ENCODE peak calls at places on chromosomes 16 and 17, in eight cellular contexts. N, A, Y, K, F, G, P and Q are unnamed samples. For H3K4me1, the result is how much of the 10 kb centered on the place peaks cover.

GRCh38 chr17:78781339-78782304 is at the start of gene CYTH1:
- DNase-seq in N (no peak), A (peak), Y (peak), K (peak), F (no peak), G (peak), P (no peak), Q (peak)

GRCh38 chr17:42253173-42253545 is 23.0 kb downstream of the STAT5B start:
- DNase-seq in N (no peak), A (no peak), Y (no peak), K (no peak), F (no peak), G (no peak), P (no peak), Q (no peak)

GRCh38 chr16:83853834-83854233 is 45.1 kb upstream of the MLYCD start:
- DNase-seq in N (no peak), A (no peak), Y (no peak), K (no peak), F (no peak), G (no peak), P (no peak), Q (no peak)

GRCh38 chr17:54153423-54153822 is 330.7 kb downstream of the KIF2B start:
- DNase-seq in N (no peak), A (no peak), Y (no peak), K (no peak), F (no peak), G (no peak), P (no peak), Q (no peak)

GRCh38 chr16:81528258-81528657 is 83.7 kb downstream of the CMIP start:
- DNase-seq in N (no peak), A (no peak), Y (no peak), K (no peak), F (no peak), G (no peak), P (no peak), Q (peak)

GRCh38 chr16:89920723-89921122 is 2.1 kb downstream of the MC1R start:
- DNase-seq in N (no peak), A (no peak), Y (no peak), K (no peak), F (no peak), G (no peak), P (peak), Q (no peak)

GRCh38 chr17:2906907-2907306 is 110.7 kb downstream of the RAP1GAP2 start:
- DNase-seq in N (no peak), A (peak), Y (no peak), K (no peak), F (no peak), G (no peak), P (no peak), Q (no peak)

GRCh38 chr17:82690786-82691489 is 7.6 kb downstream of the RAB40B start:
- DNase-seq in N (no peak), A (no peak), Y (no peak), K (no peak), F (no peak), G (no peak), P (no peak), Q (no peak)

GRCh38 chr16:82580293-82580900 is 46.4 kb upstream of the CDH13 start:
- DNase-seq in N (no peak), A (peak), Y (peak), K (no peak), F (peak), G (no peak), P (no peak), Q (no peak)

GRCh38 chr17:4565209-4566141 is 5.1 kb upstream of the GGT6 start:
- DNase-seq in N (no peak), A (peak), Y (peak), K (peak), F (peak), G (peak), P (peak), Q (peak)

GRCh38 chr17:41492351-41492750 is 2.6 kb upstream of the KRT36 start:
- DNase-seq in N (no peak), A (no peak), Y (no peak), K (no peak), F (no peak), G (no peak), P (peak), Q (no peak)

GRCh38 chr16:27321013-27321960 is 7.5 kb downstream of the IL4R start:
- DNase-seq in N (no peak), A (no peak), Y (no peak), K (peak), F (no peak), G (no peak), P (peak), Q (no peak)

GRCh38 chr16:67716097-67716496 is 3.0 kb downstream of the GFOD2 start:
- DNase-seq in N (no peak), A (no peak), Y (no peak), K (no peak), F (no peak), G (no peak), P (no peak), Q (no peak)

GRCh38 chr16:85195884-85196816 is 83.9 kb upstream of the CIBAR2 start:
- DNase-seq in N (no peak), A (no peak), Y (no peak), K (no peak), F (no peak), G (peak), P (no peak), Q (no peak)

GRCh38 chr17:72839086-72839728 is 253.3 kb downstream of the SLC39A11 start:
- DNase-seq in N (no peak), A (no peak), Y (no peak), K (no peak), F (no peak), G (no peak), P (no peak), Q (no peak)

GRCh38 chr17:43171761-43172487 is 910 bp downstream of the NBR1 start:
- DNase-seq in N (no peak), A (peak), Y (peak), K (no peak), F (peak), G (peak), P (peak), Q (no peak)

GRCh38 chr17:63881935-63882601 is at the start of gene GH2:
- DNase-seq in N (no peak), A (peak), Y (no peak), K (no peak), F (peak), G (peak), P (peak), Q (no peak)

GRCh38 chr16:90081606-90081970 is 4.5 kb upstream of the PRDM7 start:
- DNase-seq in N (no peak), A (no peak), Y (no peak), K (no peak), F (no peak), G (no peak), P (no peak), Q (no peak)

GRCh38 chr16:49652441-49653175 is 203.3 kb downstream of the ZNF423 start:
- DNase-seq in N (no peak), A (no peak), Y (peak), K (no peak), F (no peak), G (no peak), P (no peak), Q (no peak)

GRCh38 chr17:13575922-13576419 is 25.8 kb downstream of the HS3ST3A1 start:
- DNase-seq in N (no peak), A (no peak), Y (no peak), K (no peak), F (no peak), G (no peak), P (peak), Q (no peak)

GRCh38 chr16:58261263-58261662 is 33.6 kb downstream of the PRSS54 start:
- DNase-seq in N (no peak), A (no peak), Y (no peak), K (no peak), F (no peak), G (no peak), P (no peak), Q (no peak)

GRCh38 chr17:47829870-47830269 is 1.5 kb downstream of the MRPL10 start:
- DNase-seq in N (no peak), A (no peak), Y (no peak), K (no peak), F (no peak), G (no peak), P (no peak), Q (no peak)

GRCh38 chr16:67406628-67407027 is 9.6 kb downstream of the ZDHHC1 start:
- DNase-seq in N (no peak), A (no peak), Y (no peak), K (no peak), F (no peak), G (no peak), P (peak), Q (no peak)

DNA sequence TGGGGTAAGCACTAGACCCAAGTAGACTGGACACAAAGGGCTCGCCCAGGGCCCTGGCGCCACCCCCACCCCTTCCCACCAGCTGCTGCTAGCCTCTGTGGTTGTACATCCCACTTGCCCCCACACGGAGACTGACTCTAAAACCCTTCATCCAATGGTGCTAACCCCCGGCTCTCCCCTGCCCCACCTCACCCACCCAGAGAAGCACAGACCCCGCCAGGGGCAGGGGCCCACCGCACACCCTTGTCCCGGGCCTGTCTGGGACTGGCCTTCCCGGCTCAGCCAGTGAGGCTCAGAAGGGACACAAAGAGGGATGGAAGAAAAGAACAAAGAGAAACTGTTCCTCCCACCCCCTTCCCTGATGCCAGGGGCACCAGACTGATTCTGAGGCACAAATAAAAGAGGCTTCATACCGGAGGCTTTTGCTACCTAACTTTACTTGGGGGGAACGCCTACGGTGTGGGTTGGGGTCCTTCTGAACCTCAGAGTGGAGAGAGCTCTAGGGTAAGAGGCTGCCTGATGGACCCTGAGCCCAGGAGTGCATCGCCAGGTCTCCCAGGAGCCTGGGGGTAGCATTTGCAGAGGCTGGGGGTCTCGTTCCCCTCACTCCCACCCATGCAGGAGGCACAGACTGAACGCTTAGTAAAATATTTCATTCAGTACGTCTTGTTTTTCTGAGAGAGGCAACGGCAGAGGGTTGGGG is 8.2 kb downstream of the CORO6 start:
- DNase-seq in N (no peak), A (no peak), Y (no peak), K (no peak), F (no peak), G (no peak), P (no peak), Q (no peak)
- H3K4me1 ChIP-seq in N (under half), A (under half), Y (half or more), K (under half), F (under half), G (under half), P (under half), Q (under half)

GRCh38 chr16:46897471-46897870 is 13.3 kb downstream of the GPT2 start:
- DNase-seq in N (no peak), A (no peak), Y (peak), K (no peak), F (no peak), G (no peak), P (no peak), Q (no peak)
- H3K4me3 ChIP-seq in N (no peak), A (no peak), Y (no peak), K (no peak), F (no peak), G (no peak), P (no peak), Q (no peak)

GRCh38 chr17:17055286-17056166 is 13.3 kb downstream of the MPRIP start:
- DNase-seq in N (no peak), A (no peak), Y (no peak), K (no peak), F (no peak), G (no peak), P (no peak), Q (peak)
- H3K4me1 ChIP-seq in N (under half), A (under half), Y (half or more), K (half or more), F (under half), G (under half), P (under half), Q (half or more)

GRCh38 chr17:81025756-81026155 is 9.2 kb upstream of the BAIAP2 start:
- DNase-seq in N (no peak), A (no peak), Y (peak), K (peak), F (no peak), G (no peak), P (no peak), Q (peak)

GRCh38 chr17:81027591-81028505 is 7.1 kb upstream of the BAIAP2 start:
- DNase-seq in N (no peak), A (no peak), Y (peak), K (peak), F (no peak), G (no peak), P (no peak), Q (peak)

GRCh38 chr17:81025065-81025751 is 9.7 kb upstream of the BAIAP2 start:
- DNase-seq in N (no peak), A (no peak), Y (peak), K (peak), F (no peak), G (no peak), P (no peak), Q (peak)

GRCh38 chr17:81027038-81027437 is 7.9 kb upstream of the BAIAP2 start:
- DNase-seq in N (no peak), A (no peak), Y (peak), K (peak), F (no peak), G (no peak), P (no peak), Q (peak)

GRCh38 chr17:81026266-81027036 is 8.5 kb upstream of the BAIAP2 start:
- DNase-seq in N (no peak), A (no peak), Y (peak), K (peak), F (no peak), G (no peak), P (no peak), Q (peak)
- H3K4me3 ChIP-seq in N (no peak), A (no peak), Y (no peak), K (no peak), F (no peak), G (no peak), P (no peak), Q (no peak)

GRCh38 chr17:44543213-44543904 is 13.9 kb upstream of the FZD2 start:
- DNase-seq in N (no peak), A (no peak), Y (no peak), K (no peak), F (no peak), G (no peak), P (peak), Q (no peak)
- H3K4me1 ChIP-seq in N (under half), A (under half), Y (under half), K (under half), F (under half), G (under half), P (half or more), Q (under half)

GRCh38 chr17:17792551-17793377 is 44.0 kb downstream of the SREBF1 start:
- DNase-seq in N (no peak), A (no peak), Y (peak), K (peak), F (no peak), G (no peak), P (peak), Q (no peak)
- H3K4me3 ChIP-seq in N (no peak), A (no peak), Y (no peak), K (no peak), F (no peak), G (no peak), P (no peak), Q (no peak)

DNA sequence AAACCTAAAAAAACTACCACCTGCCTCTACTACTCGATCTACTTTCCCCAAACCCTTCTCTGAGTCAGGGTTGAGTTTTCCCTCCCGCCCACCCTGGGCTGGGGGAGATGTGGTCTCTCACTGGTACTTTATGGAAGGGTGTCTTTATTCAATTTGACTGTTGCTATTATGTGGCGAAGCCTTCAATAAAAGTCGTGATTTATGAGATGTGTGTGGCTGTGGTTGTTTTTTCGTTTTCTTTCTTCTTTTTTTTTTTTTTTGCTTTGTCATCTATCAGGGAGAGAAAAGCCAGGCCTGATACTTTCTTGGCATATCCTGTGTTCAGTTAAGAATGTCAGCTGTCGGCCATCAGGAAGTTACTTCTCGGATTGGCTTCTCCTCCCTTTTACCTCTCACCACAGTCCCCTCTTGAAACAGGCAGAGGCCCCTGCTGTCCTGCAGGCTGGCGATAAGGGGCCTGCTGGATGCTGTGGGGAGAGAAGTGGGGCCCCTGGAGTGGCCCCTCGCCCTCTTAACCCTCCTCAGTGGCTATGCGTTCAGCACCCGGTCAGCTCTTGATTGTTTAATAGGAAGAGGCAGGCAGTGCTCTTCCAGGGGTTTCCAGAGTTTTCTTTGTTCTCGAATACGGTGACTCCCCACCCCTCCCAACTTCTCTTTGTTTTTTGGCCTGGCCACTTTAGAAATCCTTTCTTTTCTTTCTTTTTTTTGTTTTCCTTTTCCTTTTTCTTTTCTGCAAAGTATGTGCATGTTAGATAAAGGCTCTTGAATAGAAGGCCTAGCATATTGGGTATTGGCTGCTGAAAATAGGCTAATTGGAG is 123.1 kb downstream of the MSI2 start:
- DNase-seq in N (no peak), A (peak), Y (peak), K (no peak), F (no peak), G (no peak), P (peak), Q (no peak)
- H3K4me1 ChIP-seq in N (under half), A (under half), Y (under half), K (under half), F (under half), G (under half), P (under half), Q (under half)

DNA sequence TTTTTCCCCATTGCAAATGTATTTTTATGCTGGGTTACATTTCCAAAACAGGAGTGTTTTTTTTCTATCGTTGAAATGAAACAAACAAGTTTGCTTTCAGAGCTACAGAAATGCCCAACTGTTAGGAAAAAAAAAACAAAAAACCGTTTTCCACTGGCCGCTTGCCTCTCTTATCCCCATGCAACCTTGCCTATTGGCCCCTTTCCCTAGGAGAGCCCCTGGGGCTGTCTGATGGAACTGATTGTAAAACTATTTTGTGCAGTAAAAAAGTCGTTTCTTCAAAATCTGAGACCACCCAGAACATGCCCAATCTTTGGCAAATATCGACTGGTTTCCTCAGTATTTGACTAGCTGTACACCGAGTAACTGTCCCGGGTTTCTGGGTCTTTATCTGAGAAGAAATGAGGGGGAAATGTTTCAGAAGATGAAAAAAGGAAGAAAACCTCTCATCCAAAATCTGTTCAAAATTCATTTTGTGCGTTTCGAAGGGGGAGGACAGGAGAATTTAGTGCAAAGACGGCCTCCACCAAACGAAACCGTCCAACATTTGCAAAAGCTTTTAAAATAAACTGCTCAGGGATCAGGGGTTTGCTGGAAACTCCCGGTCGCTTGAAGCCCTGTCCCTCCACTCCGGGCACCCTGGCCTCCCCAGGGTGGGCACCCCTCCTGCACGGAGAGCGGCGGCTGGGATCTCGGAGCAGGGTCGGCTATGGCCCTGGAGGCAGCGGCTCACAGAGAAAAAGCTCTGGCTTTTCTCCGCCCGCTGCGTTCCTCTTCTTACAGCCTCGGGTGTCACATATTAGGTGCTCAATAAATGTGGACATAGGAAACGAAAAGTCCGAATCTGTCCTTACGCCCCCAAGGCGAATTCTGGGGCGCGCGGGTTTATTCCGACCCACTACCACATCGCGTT is 1.0 kb upstream of the GNAO1 start:
- DNase-seq in N (no peak), A (no peak), Y (no peak), K (peak), F (no peak), G (no peak), P (no peak), Q (no peak)
- H3K4me3 ChIP-seq in N (peak), A (no peak), Y (peak), K (peak), F (no peak), G (peak), P (peak), Q (peak)